ENCODE peak calls at places on chromosomes 13 and 19, in four cellular contexts. S, R, X and T are unnamed samples.

GRCh38 chr13:52414963-52415362 is 9.0 kb upstream of the THSD1 start:
- DNase-seq in S (no peak), X (no peak), R (no peak), T (peak)

GRCh38 chr13:113527272-113527958 is 36.9 kb upstream of the DCUN1D2 start:
- DNase-seq in R (no peak), S (no peak), X (no peak), T (no peak)

GRCh38 chr19:51614789-51615188 is 15.4 kb downstream of the SIGLEC5 start:
- DNase-seq in S (no peak), R (no peak), X (no peak), T (no peak)

GRCh38 chr19:58559275-58560006 is 1.0 kb upstream of the UBE2M start:
- DNase-seq in S (no peak), R (peak), X (peak), T (peak)

GRCh38 chr19:821976-822773 is 420 bp upstream of the PLPPR3 start:
- DNase-seq in S (no peak), R (no peak), X (no peak), T (no peak)

GRCh38 chr13:79374578-79374977 is 31.5 kb downstream of the RBM26 start:
- DNase-seq in X (no peak), R (no peak), S (no peak), T (no peak)

GRCh38 chr13:29621401-29621800 is 25.9 kb upstream of the SLC7A1 start:
- DNase-seq in X (no peak), S (no peak), R (no peak), T (peak)

GRCh38 chr13:109569938-109570711 is 216.3 kb downstream of the IRS2 start:
- DNase-seq in X (no peak), R (no peak), S (no peak), T (no peak)

GRCh38 chr13:95624020-95624419 is 20.5 kb downstream of the DZIP1 start:
- DNase-seq in X (peak), R (no peak), S (peak), T (peak)

GRCh38 chr19:38411041-38411712 is 8.3 kb downstream of the FAM98C start:
- DNase-seq in R (no peak), X (no peak), S (no peak), T (no peak)

GRCh38 chr13:63308585-63308984 is 1892.9 kb upstream of the PCDH20 start:
- DNase-seq in S (no peak), R (no peak), X (no peak), T (no peak)

GRCh38 chr13:112951674-112952371 is 17.2 kb upstream of the MCF2L start:
- DNase-seq in S (no peak), X (no peak), R (no peak), T (no peak)

GRCh38 chr13:47175172-47175806 is 278.4 kb upstream of the HTR2A start:
- DNase-seq in R (no peak), S (no peak), X (no peak), T (peak)

GRCh38 chr19:50759886-50760285 is 10.4 kb upstream of the GPR32 start:
- DNase-seq in X (no peak), R (no peak), S (no peak), T (no peak)

GRCh38 chr13:72757792-72758535 is 23.7 kb downstream of the DIS3 start:
- DNase-seq in R (no peak), S (no peak), X (no peak), T (no peak)